ENCODE peak calls at places on chromosomes 12 and 14, in five cellular contexts. One of them, this sample, is unnamed.

GRCh38 chr12:132367852-132368251 is 38.5 kb upstream of the GALNT9 start:
- DNase-seq in aorta: no peak
- DNase-seq in substantia nigra: no peak
- DNase-seq in AG04450: no peak
- DNase-seq in cardiac muscle cell: no peak
- DNase-seq in this sample: no peak

GRCh38 chr14:73180385-73180805 is 44.1 kb downstream of the PSEN1 start:
- DNase-seq in aorta: no peak
- DNase-seq in substantia nigra: no peak
- DNase-seq in AG04450: peak; percentile 23
- DNase-seq in cardiac muscle cell: peak; percentile 83
- DNase-seq in this sample: peak; percentile 57

GRCh38 chr12:69846976-69847375 is 21.9 kb downstream of the MYRFL start:
- DNase-seq in aorta: no peak
- DNase-seq in substantia nigra: no peak
- DNase-seq in AG04450: no peak
- DNase-seq in cardiac muscle cell: no peak
- DNase-seq in this sample: no peak

GRCh38 chr14:103697196-103697595 is 18.1 kb downstream of the XRCC3 start:
- DNase-seq in aorta: peak; percentile 33
- DNase-seq in substantia nigra: no peak
- DNase-seq in AG04450: no peak
- DNase-seq in cardiac muscle cell: no peak
- DNase-seq in this sample: no peak

GRCh38 chr12:68865399-68866154 is 57.6 kb downstream of the MDM2 start:
- DNase-seq in aorta: no peak
- DNase-seq in substantia nigra: no peak
- DNase-seq in AG04450: no peak
- DNase-seq in cardiac muscle cell: no peak
- DNase-seq in this sample: no peak

GRCh38 chr12:101929365-101930041 is 52.1 kb downstream of the DRAM1 start:
- DNase-seq in aorta: no peak
- DNase-seq in substantia nigra: no peak
- DNase-seq in AG04450: no peak
- DNase-seq in cardiac muscle cell: no peak
- DNase-seq in this sample: no peak

GRCh38 chr12:11718768-11719253 is 69.3 kb downstream of the ETV6 start:
- DNase-seq in aorta: no peak
- DNase-seq in substantia nigra: no peak
- DNase-seq in AG04450: no peak
- DNase-seq in cardiac muscle cell: no peak
- DNase-seq in this sample: no peak

GRCh38 chr14:95361373-95362179 is 41.9 kb upstream of the CLMN start:
- DNase-seq in aorta: no peak
- DNase-seq in substantia nigra: no peak
- DNase-seq in AG04450: no peak
- DNase-seq in cardiac muscle cell: peak; percentile 46
- DNase-seq in this sample: no peak

GRCh38 chr12:31228811-31229792 is 96.8 kb downstream of the SINHCAF start:
- DNase-seq in aorta: no peak
- DNase-seq in substantia nigra: peak; percentile 18
- DNase-seq in AG04450: no peak
- DNase-seq in cardiac muscle cell: no peak
- DNase-seq in this sample: no peak

GRCh38 chr14:104392396-104393198 is 187.0 kb upstream of the C14orf180 start:
- DNase-seq in aorta: peak; percentile 61
- DNase-seq in substantia nigra: no peak
- DNase-seq in AG04450: no peak
- DNase-seq in cardiac muscle cell: no peak
- DNase-seq in this sample: no peak

GRCh38 chr12:107415834-107416233 is 269.8 kb upstream of the PWP1 start:
- DNase-seq in aorta: no peak
- DNase-seq in substantia nigra: no peak
- DNase-seq in AG04450: no peak
- DNase-seq in cardiac muscle cell: no peak
- DNase-seq in this sample: peak; percentile 15

GRCh38 chr14:45716506-45716905 is 463.5 kb upstream of the MIS18BP1 start:
- DNase-seq in aorta: no peak
- DNase-seq in substantia nigra: no peak
- DNase-seq in AG04450: no peak
- DNase-seq in cardiac muscle cell: no peak
- DNase-seq in this sample: no peak

GRCh38 chr12:24905431-24905830 is 43.5 kb downstream of the BCAT1 start:
- DNase-seq in aorta: no peak
- DNase-seq in substantia nigra: no peak
- DNase-seq in AG04450: no peak
- DNase-seq in cardiac muscle cell: no peak
- DNase-seq in this sample: no peak

GRCh38 chr12:50302686-50303085 is 19.4 kb upstream of the LIMA1 start:
- DNase-seq in aorta: no peak
- DNase-seq in substantia nigra: no peak
- DNase-seq in AG04450: no peak
- DNase-seq in cardiac muscle cell: no peak
- DNase-seq in this sample: no peak

GRCh38 chr12:728781-729180 is 23.6 kb upstream of the WNK1 start:
- DNase-seq in aorta: no peak
- DNase-seq in substantia nigra: no peak
- DNase-seq in AG04450: no peak
- DNase-seq in cardiac muscle cell: no peak
- DNase-seq in this sample: no peak

GRCh38 chr14:43525647-43526046 is 981.4 kb downstream of the FSCB start:
- DNase-seq in aorta: no peak
- DNase-seq in substantia nigra: no peak
- DNase-seq in AG04450: no peak
- DNase-seq in cardiac muscle cell: no peak
- DNase-seq in this sample: no peak

GRCh38 chr12:6766651-6767300 is 613 bp downstream of the PTMS start:
- DNase-seq in aorta: peak; percentile 94
- DNase-seq in substantia nigra: peak; percentile 37
- DNase-seq in AG04450: no peak
- DNase-seq in cardiac muscle cell: peak; percentile 76
- DNase-seq in this sample: peak; percentile 57

GRCh38 chr12:132456186-132456943 is 33.6 kb upstream of the FBRSL1 start:
- DNase-seq in aorta: no peak
- DNase-seq in substantia nigra: no peak
- DNase-seq in AG04450: no peak
- DNase-seq in cardiac muscle cell: no peak
- DNase-seq in this sample: no peak

GRCh38 chr14:103184046-103184445 is 60.8 kb downstream of the TNFAIP2 start:
- DNase-seq in aorta: no peak
- DNase-seq in substantia nigra: no peak
- DNase-seq in AG04450: no peak
- DNase-seq in cardiac muscle cell: no peak
- DNase-seq in this sample: no peak

GRCh38 chr14:100406505-100407131 is 83.5 kb downstream of the SLC25A47 start:
- DNase-seq in aorta: peak; percentile 62
- DNase-seq in substantia nigra: no peak
- DNase-seq in AG04450: no peak
- DNase-seq in cardiac muscle cell: no peak
- DNase-seq in this sample: peak; percentile 36

GRCh38 chr14:49768301-49769121 is 558 bp downstream of the KLHDC2 start:
- DNase-seq in aorta: peak; percentile 85
- DNase-seq in substantia nigra: peak; percentile 39
- DNase-seq in AG04450: no peak
- DNase-seq in cardiac muscle cell: peak; percentile 65
- DNase-seq in this sample: peak; percentile 40

GRCh38 chr14:88422919-88423318 is 37.5 kb downstream of the SPATA7 start:
- DNase-seq in aorta: no peak
- DNase-seq in substantia nigra: no peak
- DNase-seq in AG04450: peak; percentile 20
- DNase-seq in cardiac muscle cell: peak; percentile 19
- DNase-seq in this sample: peak; percentile 56

GRCh38 chr14:53596845-53597525 is 359.6 kb downstream of the BMP4 start:
- DNase-seq in aorta: no peak
- DNase-seq in substantia nigra: no peak
- DNase-seq in AG04450: no peak
- DNase-seq in cardiac muscle cell: no peak
- DNase-seq in this sample: no peak

GRCh38 chr12:6124411-6125151 is at the start of gene VWF:
- DNase-seq in aorta: no peak
- DNase-seq in substantia nigra: no peak
- DNase-seq in AG04450: no peak
- DNase-seq in cardiac muscle cell: no peak
- DNase-seq in this sample: peak; percentile 22

GRCh38 chr12:103973909-103974308 is 8.2 kb downstream of the TDG start:
- DNase-seq in aorta: no peak
- DNase-seq in substantia nigra: no peak
- DNase-seq in AG04450: no peak
- DNase-seq in cardiac muscle cell: no peak
- DNase-seq in this sample: no peak

GRCh38 chr12:103969391-103969790 is 3.7 kb downstream of the TDG start:
- DNase-seq in aorta: no peak
- DNase-seq in substantia nigra: no peak
- DNase-seq in AG04450: no peak
- DNase-seq in cardiac muscle cell: no peak
- DNase-seq in this sample: no peak

GRCh38 chr12:103978384-103978982 is 12.8 kb downstream of the TDG start:
- DNase-seq in aorta: no peak
- DNase-seq in substantia nigra: no peak
- DNase-seq in AG04450: no peak
- DNase-seq in cardiac muscle cell: no peak
- DNase-seq in this sample: no peak

GRCh38 chr12:103975368-103975767 is 9.7 kb downstream of the TDG start:
- DNase-seq in aorta: no peak
- DNase-seq in substantia nigra: no peak
- DNase-seq in AG04450: no peak
- DNase-seq in cardiac muscle cell: no peak
- DNase-seq in this sample: no peak
- H3K27ac ChIP-seq in aorta: no peak overlapping the region
- H3K27ac ChIP-seq in substantia nigra: no peak overlapping the region
- H3K27ac ChIP-seq in AG04450: no peak overlapping the region
- H3K27ac ChIP-seq in cardiac muscle cell: peak overlapping the region; percentile 52
- H3K27ac ChIP-seq in this sample: no peak overlapping the region

GRCh38 chr12:77742631-77743030 is 88.1 kb upstream of the NAV3 start:
- DNase-seq in aorta: no peak
- DNase-seq in substantia nigra: no peak
- DNase-seq in AG04450: no peak
- DNase-seq in cardiac muscle cell: no peak
- DNase-seq in this sample: no peak

GRCh38 chr12:77741974-77742517 is 88.6 kb upstream of the NAV3 start:
- DNase-seq in aorta: no peak
- DNase-seq in substantia nigra: no peak
- DNase-seq in AG04450: no peak
- DNase-seq in cardiac muscle cell: no peak
- DNase-seq in this sample: no peak

GRCh38 chr12:77751939-77752338 is 78.8 kb upstream of the NAV3 start:
- DNase-seq in aorta: no peak
- DNase-seq in substantia nigra: no peak
- DNase-seq in AG04450: no peak
- DNase-seq in cardiac muscle cell: peak; percentile 85
- DNase-seq in this sample: no peak

GRCh38 chr12:77746108-77746507 is 84.6 kb upstream of the NAV3 start:
- DNase-seq in aorta: no peak
- DNase-seq in substantia nigra: no peak
- DNase-seq in AG04450: peak; percentile 29
- DNase-seq in cardiac muscle cell: peak; percentile 66
- DNase-seq in this sample: no peak
- H3K27ac ChIP-seq in aorta: no peak overlapping the region
- H3K27ac ChIP-seq in substantia nigra: no peak overlapping the region
- H3K27ac ChIP-seq in AG04450: no peak overlapping the region
- H3K27ac ChIP-seq in cardiac muscle cell: no peak overlapping the region
- H3K27ac ChIP-seq in this sample: no peak overlapping the region

DNA sequence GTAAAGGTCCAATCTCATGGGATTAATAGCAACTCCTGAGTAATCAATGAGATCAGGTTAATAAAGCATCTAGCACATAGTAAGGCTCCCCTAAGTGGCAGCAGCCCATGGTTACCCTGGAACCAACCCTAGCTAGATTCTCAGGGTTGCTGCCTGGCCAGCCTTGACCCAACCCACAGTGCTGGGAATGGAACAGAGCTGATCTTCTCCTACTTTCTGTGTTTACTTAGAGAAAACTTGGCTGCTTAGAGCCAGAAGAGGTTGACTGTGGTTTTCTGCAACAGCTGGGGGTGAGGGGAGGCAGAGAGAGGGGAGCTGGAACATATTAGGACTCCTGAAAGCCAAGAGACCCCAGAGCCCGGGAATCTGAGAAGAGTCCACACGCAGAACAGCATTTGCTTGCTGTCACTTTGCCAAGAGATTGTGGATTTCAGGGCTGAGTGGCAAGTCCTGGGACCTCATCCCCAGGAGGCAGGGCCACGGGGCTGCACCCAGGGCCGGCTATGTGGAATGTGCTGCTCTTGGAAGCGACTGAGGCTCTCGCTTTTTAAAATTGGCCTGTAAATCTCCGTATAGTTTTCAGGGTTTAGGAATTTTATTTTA is 22.2 kb upstream of the MED13L start:
- DNase-seq in aorta: peak; percentile 80
- DNase-seq in substantia nigra: no peak
- DNase-seq in AG04450: no peak
- DNase-seq in cardiac muscle cell: peak; percentile 74
- DNase-seq in this sample: no peak
- H3K27ac ChIP-seq in aorta: peak overlapping the region; percentile 93
- H3K27ac ChIP-seq in substantia nigra: no peak overlapping the region
- H3K27ac ChIP-seq in AG04450: no peak overlapping the region
- H3K27ac ChIP-seq in cardiac muscle cell: no peak overlapping the region
- H3K27ac ChIP-seq in this sample: no peak overlapping the region

GRCh38 chr14:22613091-22613695 is 15.1 kb downstream of the ABHD4 start:
- DNase-seq in aorta: no peak
- DNase-seq in substantia nigra: no peak
- DNase-seq in AG04450: no peak
- DNase-seq in cardiac muscle cell: no peak
- DNase-seq in this sample: no peak

GRCh38 chr14:22614240-22614799 is 16.2 kb downstream of the ABHD4 start:
- DNase-seq in aorta: no peak
- DNase-seq in substantia nigra: no peak
- DNase-seq in AG04450: peak; percentile 84
- DNase-seq in cardiac muscle cell: peak; percentile 83
- DNase-seq in this sample: peak; percentile 94

GRCh38 chr14:22610931-22611330 is 12.8 kb downstream of the ABHD4 start:
- DNase-seq in aorta: no peak
- DNase-seq in substantia nigra: no peak
- DNase-seq in AG04450: no peak
- DNase-seq in cardiac muscle cell: no peak
- DNase-seq in this sample: no peak

GRCh38 chr14:22613736-22614239 is 15.7 kb downstream of the ABHD4 start:
- DNase-seq in aorta: no peak
- DNase-seq in substantia nigra: no peak
- DNase-seq in AG04450: no peak
- DNase-seq in cardiac muscle cell: no peak
- DNase-seq in this sample: no peak
- H3K27ac ChIP-seq in aorta: peak overlapping the region; percentile 86
- H3K27ac ChIP-seq in substantia nigra: no peak overlapping the region
- H3K27ac ChIP-seq in AG04450: peak overlapping the region; percentile 82
- H3K27ac ChIP-seq in cardiac muscle cell: peak overlapping the region; percentile 92
- H3K27ac ChIP-seq in this sample: peak overlapping the region; percentile 89

GRCh38 chr12:108837680-108838079 is 19.7 kb downstream of the SSH1 start:
- DNase-seq in aorta: no peak
- DNase-seq in substantia nigra: no peak
- DNase-seq in AG04450: no peak
- DNase-seq in cardiac muscle cell: no peak
- DNase-seq in this sample: no peak
- H3K27ac ChIP-seq in aorta: peak overlapping the region; percentile 100
- H3K27ac ChIP-seq in substantia nigra: no peak overlapping the region
- H3K27ac ChIP-seq in AG04450: peak overlapping the region; percentile 98
- H3K27ac ChIP-seq in cardiac muscle cell: peak overlapping the region; percentile 90
- H3K27ac ChIP-seq in this sample: peak overlapping the region; percentile 97